ENCODE peak calls at places on chromosomes 13 and 19, in eight cellular contexts. P is transverse colon; E is ovary; K is left ventricle myocardium inferior; T is effector memory CD4-positive, alpha-beta T cell; M is cardiac muscle cell; R is uterus; W is right lobe of liver. H is an unnamed sample.

GRCh38 chr13:98476106-98476505 is 100.8 kb downstream of the STK24 start:
- DNase-seq in P (no peak), E (no peak), K (no peak), T (peak), M (peak), R (no peak), W (no peak), H (no peak)

GRCh38 chr13:51222510-51223283 is 499 bp downstream of the FAM124A start:
- DNase-seq in P (no peak), E (no peak), K (no peak), T (no peak), M (no peak), R (no peak), W (no peak), H (peak)

GRCh38 chr13:94416454-94417080 is 62.9 kb downstream of the DCT start:
- DNase-seq in P (no peak), E (no peak), K (no peak), T (no peak), M (peak), R (no peak), W (no peak), H (no peak)

GRCh38 chr13:90700340-90700739 is 647.1 kb upstream of the MIR17HG start:
- DNase-seq in P (no peak), E (no peak), K (no peak), T (no peak), M (no peak), R (no peak), W (no peak), H (no peak)

GRCh38 chr13:112588490-112589297 is 741 bp upstream of the TUBGCP3 start:
- DNase-seq in P (no peak), E (no peak), K (no peak), T (no peak), M (no peak), R (no peak), W (no peak), H (no peak)

GRCh38 chr19:28578208-28578607 is 634.7 kb downstream of the UQCRFS1 start:
- DNase-seq in P (no peak), E (no peak), K (no peak), T (no peak), M (no peak), R (no peak), W (no peak), H (no peak)

GRCh38 chr19:31386806-31387205 is 37.6 kb upstream of the TSHZ3 start:
- DNase-seq in P (no peak), E (no peak), K (no peak), T (no peak), M (no peak), R (no peak), W (no peak), H (no peak)

GRCh38 chr13:99905814-99906213 is 65.8 kb downstream of the ZIC5 start:
- DNase-seq in P (no peak), E (no peak), K (no peak), T (no peak), M (no peak), R (no peak), W (no peak), H (no peak)

GRCh38 chr13:67230774-67231480 is 791 bp upstream of the PCDH9 start:
- DNase-seq in P (peak), E (peak), K (peak), T (no peak), M (peak), R (peak), W (peak), H (peak)

GRCh38 chr13:46810440-46810839 is 13.5 kb upstream of the ESD start:
- DNase-seq in P (no peak), E (no peak), K (no peak), T (no peak), M (no peak), R (no peak), W (no peak), H (no peak)

GRCh38 chr13:44296856-44297255 is 76.8 kb upstream of the SERP2 start:
- DNase-seq in P (no peak), E (no peak), K (no peak), T (no peak), M (no peak), R (no peak), W (no peak), H (no peak)

GRCh38 chr13:44431150-44431549 is 57.5 kb downstream of the SERP2 start:
- DNase-seq in P (peak), E (no peak), K (no peak), T (no peak), M (no peak), R (no peak), W (no peak), H (no peak)

GRCh38 chr13:109747524-109747923 is 38.9 kb downstream of the IRS2 start:
- DNase-seq in P (no peak), E (no peak), K (no peak), T (no peak), M (no peak), R (no peak), W (no peak), H (no peak)

GRCh38 chr19:36489920-36490415 is 607 bp upstream of the ZNF566 start:
- DNase-seq in P (peak), E (peak), K (peak), T (peak), M (peak), R (peak), W (no peak), H (no peak)

GRCh38 chr13:76848596-76848995 is 37.6 kb downstream of the KCTD12 start:
- DNase-seq in P (no peak), E (no peak), K (peak), T (no peak), M (peak), R (no peak), W (no peak), H (no peak)

GRCh38 chr13:44523176-44524017 is 52.7 kb downstream of the TSC22D1 start:
- DNase-seq in P (no peak), E (no peak), K (no peak), T (no peak), M (peak), R (no peak), W (no peak), H (peak)

GRCh38 chr13:76637651-76638111 is 248.5 kb downstream of the KCTD12 start:
- DNase-seq in P (no peak), E (no peak), K (no peak), T (no peak), M (peak), R (no peak), W (no peak), H (no peak)

GRCh38 chr13:112859817-112860190 is 109.2 kb upstream of the MCF2L start:
- DNase-seq in P (no peak), E (no peak), K (no peak), T (no peak), M (peak), R (peak), W (no peak), H (no peak)

GRCh38 chr13:67574320-67575233 is 344.4 kb upstream of the PCDH9 start:
- DNase-seq in P (no peak), E (no peak), K (no peak), T (no peak), M (no peak), R (no peak), W (no peak), H (no peak)

GRCh38 chr13:105193026-105193425 is 1342.4 kb downstream of the EFNB2 start:
- DNase-seq in P (no peak), E (no peak), K (no peak), T (no peak), M (no peak), R (no peak), W (no peak), H (no peak)

GRCh38 chr13:93243375-93244063 is 16.9 kb downstream of the GPC6 start:
- DNase-seq in P (no peak), E (no peak), K (no peak), T (no peak), M (no peak), R (no peak), W (peak), H (no peak)

GRCh38 chr13:53743906-53744305 is 715.3 kb downstream of the OLFM4 start:
- DNase-seq in P (no peak), E (no peak), K (no peak), T (no peak), M (no peak), R (no peak), W (no peak), H (no peak)

GRCh38 chr13:110828705-110829104 is 86.2 kb downstream of the ANKRD10 start:
- DNase-seq in P (no peak), E (no peak), K (no peak), T (no peak), M (no peak), R (no peak), W (no peak), H (no peak)

GRCh38 chr19:12867120-12868099 is 13.8 kb downstream of the DNASE2 start:
- DNase-seq in P (peak), E (peak), K (no peak), T (peak), M (peak), R (no peak), W (peak), H (peak)

GRCh38 chr19:21483589-21484170 is 21.7 kb upstream of the ZNF429 start:
- DNase-seq in P (peak), E (peak), K (peak), T (peak), M (peak), R (peak), W (peak), H (peak)

GRCh38 chr13:107025991-107026390 is 458.1 kb upstream of the ARGLU1 start:
- DNase-seq in P (no peak), E (no peak), K (peak), T (no peak), M (peak), R (peak), W (no peak), H (no peak)

GRCh38 chr13:114112826-114113322 is 19.5 kb downstream of the RASA3 start:
- DNase-seq in P (peak), E (peak), K (no peak), T (no peak), M (no peak), R (peak), W (no peak), H (no peak)

GRCh38 chr13:51644649-51645048 is 60.4 kb downstream of the WDFY2 start:
- DNase-seq in P (no peak), E (no peak), K (no peak), T (no peak), M (peak), R (no peak), W (no peak), H (no peak)

GRCh38 chr13:101453784-101454201 is 1.3 kb downstream of the ITGBL1 start:
- DNase-seq in P (peak), E (peak), K (peak), T (no peak), M (peak), R (no peak), W (no peak), H (peak)

GRCh38 chr13:100176781-100177389 is 88.0 kb downstream of the PCCA start:
- DNase-seq in P (no peak), E (no peak), K (no peak), T (no peak), M (peak), R (no peak), W (no peak), H (no peak)

GRCh38 chr19:43437712-43438111 is 23.0 kb downstream of the TEX101 start:
- DNase-seq in P (no peak), E (no peak), K (no peak), T (no peak), M (no peak), R (no peak), W (no peak), H (no peak)

GRCh38 chr19:10979950-10980349 is 19.1 kb downstream of the SMARCA4 start:
- DNase-seq in P (peak), E (no peak), K (no peak), T (no peak), M (no peak), R (no peak), W (no peak), H (no peak)

GRCh38 chr13:38602261-38602660 is 84.6 kb upstream of the FREM2 start:
- DNase-seq in P (no peak), E (no peak), K (no peak), T (no peak), M (peak), R (no peak), W (no peak), H (no peak)

GRCh38 chr13:78589206-78589605 is 14.1 kb downstream of the POU4F1 start:
- DNase-seq in P (no peak), E (no peak), K (peak), T (no peak), M (peak), R (no peak), W (no peak), H (no peak)

GRCh38 chr19:31349160-31349881 is at the start of gene TSHZ3:
- DNase-seq in P (peak), E (peak), K (peak), T (peak), M (peak), R (peak), W (peak), H (no peak)

GRCh38 chr13:96018135-96018534 is 35.1 kb downstream of the UGGT2 start:
- DNase-seq in P (no peak), E (no peak), K (no peak), T (no peak), M (no peak), R (no peak), W (no peak), H (no peak)

GRCh38 chr13:77377016-77377415 is 50.1 kb upstream of the MYCBP2 start:
- DNase-seq in P (no peak), E (no peak), K (no peak), T (no peak), M (no peak), R (no peak), W (no peak), H (no peak)

GRCh38 chr13:99689955-99690354 is 188.7 kb downstream of the TM9SF2 start:
- DNase-seq in P (no peak), E (no peak), K (no peak), T (no peak), M (no peak), R (no peak), W (no peak), H (no peak)

GRCh38 chr13:94947392-94947791 is 235.0 kb upstream of the SOX21 start:
- DNase-seq in P (no peak), E (no peak), K (no peak), T (no peak), M (no peak), R (no peak), W (no peak), H (no peak)

GRCh38 chr19:13130886-13131490 is 12.9 kb downstream of the NACC1 start:
- DNase-seq in P (no peak), E (no peak), K (no peak), T (no peak), M (no peak), R (no peak), W (no peak), H (no peak)

DNA sequence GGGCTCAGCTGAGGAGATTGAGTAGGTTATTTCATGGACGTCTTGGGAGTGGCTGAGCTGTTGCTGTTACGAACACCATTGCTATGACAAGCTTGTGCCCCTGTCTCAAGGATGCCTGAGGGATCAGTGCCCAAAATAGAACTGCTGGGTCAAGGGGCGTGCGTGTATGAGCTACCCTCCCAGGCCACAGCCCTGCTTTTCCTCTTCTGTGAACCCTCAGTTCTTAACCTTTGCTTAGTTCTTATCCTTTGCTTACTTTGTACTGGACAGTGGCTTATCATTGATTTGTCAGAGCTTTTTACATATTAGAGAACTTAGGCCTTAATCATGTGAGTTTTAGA is 9.0 kb downstream of the ARHGAP45 start:
- DNase-seq in P (no peak), E (no peak), K (no peak), T (no peak), M (no peak), R (no peak), W (no peak), H (no peak)
- H3K4me3 ChIP-seq in P (no peak), E (no peak), K (no peak), T (no peak), M (no peak), R (no peak), W (no peak), H (no peak)

GRCh38 chr19:47239610-47240296 is 8.8 kb upstream of the BBC3 start:
- DNase-seq in P (peak), E (peak), K (peak), T (peak), M (peak), R (peak), W (no peak), H (peak)
- H3K4me3 ChIP-seq in P (peak), E (peak), K (peak), T (peak), M (peak), R (no peak), W (peak), H (peak)

GRCh38 chr19:3096902-3097326 is 2.8 kb downstream of the GNA11 start:
- DNase-seq in P (peak), E (no peak), K (no peak), T (no peak), M (no peak), R (no peak), W (no peak), H (no peak)
- H3K4me3 ChIP-seq in P (peak), E (peak), K (peak), T (no peak), M (no peak), R (peak), W (no peak), H (no peak)

DNA sequence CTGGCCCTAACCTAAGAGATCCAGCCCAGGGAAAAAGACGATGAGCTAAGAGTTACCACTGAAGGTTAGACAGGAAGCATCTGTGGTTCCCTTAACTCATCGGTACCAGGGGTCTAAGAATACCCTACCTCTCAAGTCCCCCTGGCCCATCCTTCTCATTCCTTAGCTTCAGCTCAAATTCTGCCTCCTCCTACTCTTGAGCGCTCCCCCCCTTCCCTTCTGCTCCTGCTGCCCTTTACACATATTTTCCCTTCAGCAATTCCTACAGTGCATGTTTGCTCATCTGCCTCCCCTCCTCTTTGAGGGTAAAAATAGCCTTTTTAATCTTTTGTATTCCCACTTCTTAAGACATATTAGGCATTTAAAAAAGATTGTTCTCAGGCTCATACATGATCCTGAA is 33.2 kb downstream of the LNX2 start:
- DNase-seq in P (no peak), E (no peak), K (no peak), T (no peak), M (peak), R (no peak), W (no peak), H (no peak)
- H3K4me3 ChIP-seq in P (no peak), E (no peak), K (no peak), T (no peak), M (no peak), R (no peak), W (no peak), H (no peak)

DNA sequence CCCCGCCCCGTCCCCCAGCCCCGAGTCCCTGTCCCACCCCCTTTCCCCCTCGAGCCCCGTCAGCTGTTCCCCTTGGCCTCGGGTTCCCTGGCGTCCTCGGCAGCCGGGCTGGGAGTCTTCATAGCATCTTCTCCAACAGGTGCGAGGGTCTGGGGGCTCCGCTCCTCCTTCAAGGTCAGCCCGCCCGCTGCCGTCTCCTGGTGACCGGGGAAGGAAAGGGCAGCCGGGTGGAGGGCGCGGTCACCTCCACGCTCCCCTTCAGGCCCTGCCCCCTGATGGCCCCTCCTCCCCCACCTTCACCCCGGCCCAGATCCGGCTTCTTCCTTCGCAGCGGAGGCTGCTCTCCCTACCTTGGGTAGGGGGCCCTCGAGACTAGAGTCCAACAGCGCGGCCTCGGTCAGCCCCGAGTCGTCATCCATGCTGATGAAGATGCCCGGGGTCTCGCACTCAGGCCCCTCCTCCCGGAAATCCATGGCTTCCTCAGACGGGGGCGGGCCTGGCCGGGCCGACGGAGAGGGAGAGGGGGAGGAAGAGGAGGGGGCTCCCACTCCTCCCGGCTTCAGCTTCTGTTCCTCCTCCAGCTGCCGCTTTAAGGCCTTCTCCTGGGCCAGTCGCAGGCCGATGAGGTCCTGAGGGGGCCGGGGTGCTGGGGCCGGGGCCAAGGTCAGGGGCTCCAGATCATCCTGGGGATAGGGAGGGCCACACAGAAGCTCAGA is 551 bp upstream of the RSPH6A start:
- DNase-seq in P (no peak), E (peak), K (peak), T (no peak), M (peak), R (no peak), W (no peak), H (no peak)
- H3K4me3 ChIP-seq in P (peak), E (peak), K (peak), T (no peak), M (peak), R (peak), W (no peak), H (no peak)

GRCh38 chr19:14497347-14497921 is 1.5 kb upstream of the GIPC1 start:
- DNase-seq in P (peak), E (no peak), K (no peak), T (no peak), M (peak), R (no peak), W (peak), H (no peak)
- H3K4me3 ChIP-seq in P (no peak), E (no peak), K (no peak), T (no peak), M (no peak), R (no peak), W (no peak), H (no peak)

DNA sequence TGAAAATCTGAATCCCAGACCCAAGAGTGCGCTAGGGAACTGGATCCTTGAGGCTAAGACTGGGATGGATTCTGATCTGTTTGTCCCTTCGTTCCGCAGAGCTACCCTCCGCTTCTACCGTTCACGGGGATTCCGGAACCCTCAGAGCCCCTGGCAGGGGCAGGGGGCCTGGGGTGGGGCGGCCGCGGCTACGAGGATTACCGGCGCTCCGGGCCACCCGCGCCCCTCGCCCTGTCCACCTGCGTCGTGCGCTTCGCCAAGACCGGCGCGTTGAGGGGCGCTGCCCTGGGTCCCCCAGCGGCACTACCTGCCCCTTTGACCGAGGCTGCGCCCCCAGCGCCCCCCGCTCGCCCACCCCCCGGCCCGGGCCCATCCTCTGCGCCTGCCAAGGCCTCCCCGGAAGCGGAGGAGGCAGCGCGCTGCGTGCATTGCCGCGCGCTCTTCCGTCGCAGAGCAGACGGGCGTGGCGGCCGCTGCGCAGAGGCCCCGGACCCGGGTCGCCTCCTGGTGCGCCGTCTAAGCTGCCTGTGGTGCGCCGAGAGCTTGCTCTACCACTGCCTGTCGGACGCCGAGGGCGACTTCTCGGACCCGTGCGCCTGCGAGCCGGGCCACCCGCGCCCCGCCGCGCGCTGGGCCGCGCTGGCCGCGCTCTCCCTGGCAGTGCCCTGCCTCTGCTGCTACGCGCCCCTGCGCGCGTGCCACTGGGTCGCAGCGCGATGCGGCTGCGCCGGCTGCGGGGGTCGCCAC is 7.1 kb downstream of the SPRED3 start:
- DNase-seq in P (no peak), E (no peak), K (no peak), T (no peak), M (no peak), R (no peak), W (no peak), H (peak)
- H3K4me3 ChIP-seq in P (peak), E (no peak), K (peak), T (peak), M (no peak), R (no peak), W (no peak), H (peak)

GRCh38 chr19:48405010-48405659 is 11.7 kb downstream of the GRIN2D start:
- DNase-seq in P (no peak), E (no peak), K (no peak), T (no peak), M (no peak), R (no peak), W (no peak), H (no peak)
- H3K4me3 ChIP-seq in P (no peak), E (no peak), K (no peak), T (no peak), M (no peak), R (no peak), W (no peak), H (no peak)